ENCODE peak calls at places on chromosomes 11 and 22, in ten cellular contexts. G is bronchial epithelial cell, T is colonic mucosa, F is WERI-Rb-1, D is BE2C, B is thoracic aorta, U is kidney epithelial cell, Z is right lobe of liver, K is HCT116, P is transverse colon. E is an unnamed sample. For H3K36me3, the result is how much of the 10 kb centered on the place peaks cover.

GRCh38 chr22:17842386-17842785 is 68.1 kb upstream of the BID start:
- DNase-seq in G (no peak), T (no peak), F (no peak), D (peak), B (no peak), U (no peak), Z (peak), K (no peak), P (peak), E (no peak)

GRCh38 chr22:29780781-29781676 is 13.9 kb downstream of the UQCR10 start:
- DNase-seq in G (peak), T (no peak), F (no peak), D (no peak), B (no peak), U (peak), Z (no peak), K (no peak), P (no peak), E (no peak)

GRCh38 chr11:87097582-87097981 is 59.8 kb downstream of the TMEM135 start:
- DNase-seq in G (peak), T (peak), F (peak), D (peak), B (no peak), U (no peak), Z (no peak), K (peak), P (peak), E (no peak)

GRCh38 chr11:35683728-35684339 is 21.3 kb downstream of the TRIM44 start:
- DNase-seq in G (peak), T (no peak), F (no peak), D (no peak), B (no peak), U (no peak), Z (no peak), K (no peak), P (no peak), E (no peak)

GRCh38 chr11:130407978-130408377 is 20.4 kb downstream of the ADAMTS8 start:
- DNase-seq in G (peak), T (no peak), F (no peak), D (no peak), B (peak), U (no peak), Z (no peak), K (peak), P (peak), E (peak)

GRCh38 chr11:43557553-43558031 is 122.9 kb upstream of the HSD17B12 start:
- DNase-seq in G (no peak), T (no peak), F (no peak), D (no peak), B (no peak), U (no peak), Z (no peak), K (no peak), P (no peak), E (no peak)

GRCh38 chr11:63212742-63213141 is 30.7 kb downstream of the SLC22A25 start:
- DNase-seq in G (peak), T (no peak), F (peak), D (peak), B (no peak), U (no peak), Z (no peak), K (peak), P (no peak), E (no peak)

GRCh38 chr11:76844511-76844910 is 16.2 kb upstream of the ACER3 start:
- DNase-seq in G (no peak), T (peak), F (no peak), D (no peak), B (no peak), U (no peak), Z (no peak), K (no peak), P (no peak), E (no peak)

GRCh38 chr11:17386331-17387084 is 2.0 kb downstream of the KCNJ11 start:
- DNase-seq in G (no peak), T (peak), F (peak), D (peak), B (peak), U (no peak), Z (peak), K (peak), P (peak), E (no peak)

GRCh38 chr11:130698174-130698573 is 218.1 kb downstream of the SNX19 start:
- DNase-seq in G (no peak), T (no peak), F (no peak), D (no peak), B (no peak), U (no peak), Z (no peak), K (no peak), P (no peak), E (no peak)

GRCh38 chr22:30253205-30253852 is 6.8 kb upstream of the LIF start:
- DNase-seq in G (no peak), T (peak), F (peak), D (peak), B (no peak), U (peak), Z (no peak), K (no peak), P (peak), E (no peak)

GRCh38 chr11:121928597-121929580 is 187.1 kb downstream of the BLID start:
- DNase-seq in G (no peak), T (no peak), F (no peak), D (no peak), B (no peak), U (no peak), Z (no peak), K (no peak), P (no peak), E (no peak)
- H3K4me3 ChIP-seq in G (no peak), T (no peak), F (no peak), D (peak), B (peak), U (peak), Z (no peak), K (no peak), P (no peak), E (no peak)

GRCh38 chr11:59968395-59968783 is 4.6 kb downstream of the OOSP4A start:
- DNase-seq in G (no peak), T (no peak), F (no peak), D (no peak), B (no peak), U (no peak), Z (no peak), K (no peak), P (no peak), E (no peak)
- TF ChIP-seq CTCF in G (no peak), T (no peak), F (no peak), D (no peak), B (no peak), U (no peak), Z (no peak), K (no peak), P (no peak), E (no peak)

GRCh38 chr11:22458141-22458540 is 120.0 kb downstream of the SLC17A6 start:
- DNase-seq in G (no peak), T (no peak), F (no peak), D (no peak), B (no peak), U (no peak), Z (no peak), K (no peak), P (no peak), E (no peak)

GRCh38 chr11:22456993-22457748 is 119.0 kb downstream of the SLC17A6 start:
- DNase-seq in G (peak), T (no peak), F (no peak), D (no peak), B (no peak), U (no peak), Z (no peak), K (no peak), P (no peak), E (no peak)

GRCh38 chr11:22459053-22459452 is 120.9 kb downstream of the SLC17A6 start:
- DNase-seq in G (peak), T (no peak), F (no peak), D (no peak), B (no peak), U (peak), Z (no peak), K (no peak), P (no peak), E (no peak)

GRCh38 chr11:22449441-22449840 is 111.3 kb downstream of the SLC17A6 start:
- DNase-seq in G (no peak), T (no peak), F (no peak), D (no peak), B (no peak), U (no peak), Z (no peak), K (no peak), P (no peak), E (no peak)

DNA sequence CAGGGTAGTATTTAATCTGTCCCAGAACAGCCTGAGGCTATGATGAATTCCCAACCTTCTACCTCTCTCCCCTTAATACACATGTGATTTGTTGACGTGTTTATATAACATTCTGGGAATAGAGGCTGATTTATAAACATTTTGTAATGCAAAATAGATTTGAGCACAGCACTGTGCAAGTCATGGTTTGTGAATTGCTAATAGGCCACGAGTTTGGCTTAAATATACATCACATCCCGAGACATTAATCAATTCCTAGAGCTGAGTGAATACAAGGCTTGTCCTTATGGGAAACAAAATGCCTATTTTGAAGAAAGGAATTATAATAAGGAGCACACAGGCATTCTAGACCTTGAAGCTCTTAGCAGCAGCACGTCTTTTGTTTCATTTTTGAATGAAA is 116.3 kb downstream of the SLC17A6 start:
- DNase-seq in G (no peak), T (no peak), F (no peak), D (no peak), B (no peak), U (no peak), Z (no peak), K (no peak), P (no peak), E (no peak)
- H3K36me3 ChIP-seq in G (under half), T (under half), F (under half), D (under half), B (under half), U (under half), Z (under half), K (under half), P (under half), E (under half)

DNA sequence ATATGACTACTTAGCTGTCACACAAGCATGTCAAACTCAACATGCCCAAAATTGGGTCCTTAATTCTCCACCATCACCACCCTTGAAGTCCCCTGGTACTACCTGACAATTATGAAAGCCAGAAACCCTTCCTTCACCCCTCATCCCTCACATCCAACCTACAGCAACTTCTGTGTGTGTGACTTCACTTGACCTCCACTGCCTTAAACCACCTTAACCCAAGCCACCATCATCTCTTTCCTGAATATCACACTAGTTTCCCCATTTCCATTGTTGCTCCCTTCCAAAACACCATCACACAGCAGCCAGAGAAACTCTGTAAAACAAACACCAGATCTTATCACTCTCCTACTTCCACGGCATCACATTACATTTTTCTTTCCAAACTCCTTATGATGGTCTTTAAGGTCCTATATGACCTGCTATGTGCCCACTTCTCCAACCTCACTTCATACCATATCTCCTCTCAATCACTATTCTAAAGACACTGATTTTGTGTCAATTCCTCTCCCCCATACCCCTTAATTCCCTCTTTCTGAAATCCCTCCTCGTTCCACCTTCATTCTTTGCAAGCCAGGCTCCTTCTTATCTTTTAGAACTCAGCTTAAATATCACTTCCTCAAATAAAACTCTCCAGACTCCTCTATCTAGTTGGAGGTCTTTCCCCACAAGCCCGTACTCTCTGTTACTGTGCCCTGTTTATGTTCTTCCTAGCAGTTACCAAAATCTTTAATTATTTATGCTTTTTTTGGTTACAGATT is 124.9 kb downstream of the RBFOX2 start:
- DNase-seq in G (no peak), T (no peak), F (no peak), D (no peak), B (no peak), U (no peak), Z (no peak), K (no peak), P (no peak), E (no peak)
- H3K4me3 ChIP-seq in G (no peak), T (no peak), F (no peak), D (no peak), B (no peak), U (no peak), Z (no peak), K (no peak), P (no peak), E (no peak)

DNA sequence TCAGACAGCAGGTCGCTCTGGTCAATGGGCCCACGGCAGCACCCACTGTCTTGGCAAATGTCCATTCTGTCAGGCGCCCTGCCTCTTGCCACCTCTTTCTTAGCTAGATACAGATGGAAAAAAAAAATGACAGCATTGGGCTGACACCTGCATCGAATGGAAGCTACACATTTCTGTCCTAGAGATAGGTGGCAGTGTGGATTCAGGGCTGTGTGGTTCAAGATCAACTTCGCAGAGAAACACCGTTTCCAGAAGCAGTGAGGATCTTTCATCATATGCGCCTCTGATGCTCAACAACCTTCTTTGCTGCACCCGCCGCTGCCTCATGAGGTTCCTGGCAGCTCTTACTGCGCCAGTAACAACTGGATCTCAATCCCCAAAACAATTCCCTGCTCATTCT is 236.3 kb downstream of the KIRREL3 start:
- DNase-seq in G (no peak), T (no peak), F (no peak), D (no peak), B (no peak), U (no peak), Z (no peak), K (no peak), P (no peak), E (no peak)
- TF ChIP-seq CTCF in G (no peak), T (no peak), F (peak), D (no peak), B (no peak), U (peak), Z (no peak), K (no peak), P (no peak), E (peak)

GRCh38 chr22:23828800-23829680 is 9.8 kb downstream of the DERL3 start:
- DNase-seq in G (no peak), T (no peak), F (no peak), D (no peak), B (no peak), U (no peak), Z (peak), K (no peak), P (no peak), E (no peak)
- H3K36me3 ChIP-seq in G (under half), T (under half), F (half or more), D (half or more), B (under half), U (under half), Z (under half), K (under half), P (under half), E (under half)

GRCh38 chr11:61904539-61905048 is 12.8 kb downstream of the RAB3IL1 start:
- DNase-seq in G (peak), T (no peak), F (no peak), D (no peak), B (no peak), U (no peak), Z (peak), K (no peak), P (no peak), E (no peak)
- H3K4me3 ChIP-seq in G (peak), T (no peak), F (no peak), D (no peak), B (no peak), U (peak), Z (peak), K (no peak), P (no peak), E (no peak)

DNA sequence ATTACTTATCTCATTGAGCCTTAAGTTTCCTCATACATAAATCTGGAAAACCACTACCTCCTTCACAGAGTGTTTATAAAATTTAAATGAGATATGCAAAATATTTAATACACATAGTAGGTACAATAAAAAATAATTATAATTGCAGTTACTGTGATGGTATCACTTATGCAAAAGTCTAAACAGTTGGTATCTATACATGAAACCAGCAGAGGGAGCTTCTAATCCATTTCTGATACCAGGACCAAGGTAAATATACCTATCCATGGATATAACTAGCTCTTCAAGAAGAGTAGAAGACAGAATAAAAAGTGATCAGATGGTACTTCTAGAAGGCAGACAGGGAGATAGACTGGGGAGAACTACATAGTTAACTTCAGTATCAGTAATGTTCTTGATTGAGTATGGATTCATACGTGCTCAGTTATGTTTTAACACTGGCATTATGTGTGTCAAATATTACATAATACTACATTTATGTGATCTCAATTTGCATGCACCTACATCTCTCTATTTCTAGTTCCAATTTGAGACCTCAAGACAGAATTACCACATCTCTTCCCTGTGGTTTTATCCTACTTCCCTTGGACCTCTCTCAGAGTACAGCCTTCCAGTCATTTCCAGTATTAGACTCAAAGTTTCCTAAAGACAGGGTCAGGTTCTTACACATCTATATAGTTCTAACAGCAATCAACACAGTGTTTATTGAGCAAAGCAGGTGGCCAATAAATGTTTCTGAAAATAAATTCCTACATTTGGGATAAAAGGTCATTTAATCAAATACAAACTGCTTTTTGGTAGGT is 13.7 kb upstream of the TSG101 start:
- DNase-seq in G (peak), T (no peak), F (no peak), D (no peak), B (no peak), U (no peak), Z (no peak), K (no peak), P (no peak), E (no peak)
- TF ChIP-seq CTCF in G (peak), T (peak), F (no peak), D (peak), B (no peak), U (peak), Z (peak), K (peak), P (peak), E (peak)

DNA sequence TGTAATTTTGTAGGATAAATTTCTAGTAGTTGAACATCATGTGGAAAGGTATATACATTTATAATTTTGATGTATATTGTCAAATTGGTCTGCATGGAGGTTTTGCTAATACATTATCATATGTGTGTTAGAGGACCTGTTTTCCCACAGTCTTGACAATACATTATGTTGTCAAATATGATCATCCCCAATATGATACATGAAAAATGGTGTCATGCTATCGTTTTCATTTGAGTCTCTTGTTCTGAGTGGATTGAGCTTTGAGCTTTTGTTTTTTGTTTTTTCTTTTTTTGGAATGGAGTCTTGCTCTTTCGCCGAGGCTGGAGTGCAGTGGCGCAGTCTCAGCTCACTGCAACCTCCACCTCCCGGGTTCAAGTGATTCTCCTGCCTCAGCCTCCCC is 14.1 kb upstream of the CNTF start:
- DNase-seq in G (no peak), T (no peak), F (no peak), D (no peak), B (no peak), U (no peak), Z (no peak), K (no peak), P (no peak), E (no peak)
- H3K36me3 ChIP-seq in G (under half), T (under half), F (under half), D (under half), B (under half), U (under half), Z (under half), K (under half), P (under half), E (under half)

GRCh38 chr11:70671083-70671482 is 272.8 kb downstream of the CTTN start:
- DNase-seq in G (no peak), T (no peak), F (peak), D (no peak), B (no peak), U (no peak), Z (no peak), K (no peak), P (no peak), E (no peak)
- H3K4me3 ChIP-seq in G (no peak), T (no peak), F (no peak), D (peak), B (no peak), U (no peak), Z (no peak), K (no peak), P (no peak), E (no peak)

E was measured in BJ.